ENCODE peak calls at places on chromosomes 7 and 10, in five cellular contexts. P is A549, J is upper lobe of left lung, R is psoas muscle, W is DND-41. N is an unnamed sample. For H3K4me1, the result is how much of the 10 kb centered on the place peaks cover.

GRCh38 chr10:109914966-109915365 is 8.3 kb downstream of the XPNPEP1 start:
- DNase-seq in J (no peak), R (no peak), W (peak), P (peak), N (peak)

GRCh38 chr10:28661035-28661434 is 16.3 kb upstream of the BAMBI start:
- DNase-seq in W (no peak), J (no peak), P (peak), R (no peak), N (no peak)

GRCh38 chr7:101717986-101718746 is 89.1 kb upstream of the MYL10 start:
- DNase-seq in P (no peak), W (no peak), R (peak), J (peak), N (no peak)

GRCh38 chr10:62738916-62739315 is 65.6 kb upstream of the ADO start:
- DNase-seq in R (no peak), J (no peak), P (no peak), W (no peak), N (no peak)

GRCh38 chr7:55520426-55521140 is 51.7 kb downstream of the VOPP1 start:
- DNase-seq in R (no peak), W (no peak), P (no peak), J (peak), N (no peak)

GRCh38 chr10:65350619-65351018 is 1575.2 kb upstream of the LRRTM3 start:
- DNase-seq in R (no peak), P (no peak), W (no peak), J (no peak), N (no peak)

GRCh38 chr7:101814996-101815825 is 2.2 kb upstream of the CUX1 start:
- DNase-seq in J (peak), P (peak), W (peak), R (peak), N (peak)

GRCh38 chr7:154345093-154345492 is 292.9 kb downstream of the DPP6 start:
- DNase-seq in P (no peak), W (no peak), J (no peak), R (no peak), N (no peak)

GRCh38 chr10:74118794-74119193 is 31.8 kb downstream of the AP3M1 start:
- DNase-seq in R (no peak), W (no peak), J (no peak), P (peak), N (no peak)

GRCh38 chr10:125742465-125742864 is 23.0 kb downstream of the EDRF1 start:
- DNase-seq in R (no peak), W (no peak), J (no peak), P (peak), N (no peak)

GRCh38 chr10:5632430-5632829 is 34.0 kb downstream of the ASB13 start:
- DNase-seq in W (no peak), J (no peak), R (peak), P (peak), N (no peak)

GRCh38 chr7:132577206-132578049 is 1.2 kb upstream of the PLXNA4 start:
- DNase-seq in P (peak), W (no peak), J (peak), R (peak), N (peak)

GRCh38 chr10:59333731-59334130 is 28.6 kb downstream of the FAM13C start:
- DNase-seq in W (no peak), P (no peak), J (no peak), R (no peak), N (no peak)

DNA sequence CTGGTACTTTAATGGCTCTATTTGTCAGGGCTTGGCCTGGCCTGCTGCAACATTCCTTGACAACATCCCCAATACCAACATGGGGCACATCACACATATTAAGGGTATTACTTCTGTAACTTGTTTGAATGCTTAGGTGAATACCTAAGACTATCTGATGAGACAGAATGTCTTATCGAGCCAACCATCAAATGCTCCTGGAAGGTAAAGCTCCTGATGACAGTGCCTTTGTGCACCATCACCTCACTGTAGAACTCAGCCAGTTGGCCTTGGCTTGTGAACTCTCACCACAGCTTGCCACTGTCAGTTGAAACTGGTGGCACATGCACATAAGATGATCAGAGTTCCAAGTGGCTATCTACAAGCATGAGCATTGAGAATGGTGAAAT is 3.7 kb upstream of the MYO1G start:
- DNase-seq in P (no peak), W (no peak), R (no peak), J (no peak), N (no peak)
- H3K4me1 ChIP-seq in P (under half), W (half or more), R (under half), J (half or more), N (half or more)

DNA sequence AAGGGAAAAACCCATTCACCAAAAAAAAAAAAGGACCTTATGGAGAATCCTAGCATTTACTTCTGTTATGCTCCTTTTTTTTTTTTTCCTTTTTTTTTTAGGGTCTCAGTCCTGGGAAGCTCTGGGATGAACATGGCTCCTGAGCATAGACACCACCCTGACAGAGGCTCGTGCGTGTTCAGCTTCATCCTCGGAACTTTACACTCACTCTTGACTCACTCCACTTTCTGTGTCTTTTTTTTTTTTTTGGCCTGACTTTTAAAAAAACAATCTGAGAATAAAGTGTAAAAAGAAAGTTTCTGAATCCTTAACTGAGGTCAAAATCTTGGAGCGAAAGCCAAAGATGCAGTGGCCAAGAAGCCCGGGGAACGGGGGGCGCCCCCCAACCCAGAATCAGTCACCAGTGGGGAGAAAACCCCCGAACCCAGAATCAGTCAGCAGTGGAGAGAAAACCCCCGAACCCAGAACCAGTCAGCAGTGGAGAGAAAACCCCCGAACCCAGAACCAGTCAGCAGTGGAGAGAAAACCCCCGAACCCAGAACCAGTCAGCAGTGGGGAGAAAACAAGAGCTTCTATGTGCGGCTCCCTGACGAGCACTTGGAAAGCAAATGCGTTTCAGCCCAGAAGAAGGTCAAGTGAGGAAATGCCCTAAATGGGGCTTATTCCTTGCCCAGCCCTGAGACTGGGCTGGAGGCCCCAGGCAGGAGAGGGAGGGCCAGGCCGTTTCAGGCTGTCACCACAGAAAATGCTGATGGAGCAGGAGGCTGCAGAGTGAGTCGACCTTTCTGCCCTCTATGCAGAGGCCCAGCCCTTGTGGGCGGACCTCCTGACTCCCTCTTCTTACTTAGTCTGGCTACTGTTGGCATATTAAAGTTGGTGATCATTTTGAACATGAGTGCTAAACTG is 19.0 kb upstream of the PFKP start:
- DNase-seq in P (no peak), J (peak), R (no peak), W (no peak), N (no peak)
- H3K4me1 ChIP-seq in P (under half), J (under half), R (under half), W (under half), N (under half)

DNA sequence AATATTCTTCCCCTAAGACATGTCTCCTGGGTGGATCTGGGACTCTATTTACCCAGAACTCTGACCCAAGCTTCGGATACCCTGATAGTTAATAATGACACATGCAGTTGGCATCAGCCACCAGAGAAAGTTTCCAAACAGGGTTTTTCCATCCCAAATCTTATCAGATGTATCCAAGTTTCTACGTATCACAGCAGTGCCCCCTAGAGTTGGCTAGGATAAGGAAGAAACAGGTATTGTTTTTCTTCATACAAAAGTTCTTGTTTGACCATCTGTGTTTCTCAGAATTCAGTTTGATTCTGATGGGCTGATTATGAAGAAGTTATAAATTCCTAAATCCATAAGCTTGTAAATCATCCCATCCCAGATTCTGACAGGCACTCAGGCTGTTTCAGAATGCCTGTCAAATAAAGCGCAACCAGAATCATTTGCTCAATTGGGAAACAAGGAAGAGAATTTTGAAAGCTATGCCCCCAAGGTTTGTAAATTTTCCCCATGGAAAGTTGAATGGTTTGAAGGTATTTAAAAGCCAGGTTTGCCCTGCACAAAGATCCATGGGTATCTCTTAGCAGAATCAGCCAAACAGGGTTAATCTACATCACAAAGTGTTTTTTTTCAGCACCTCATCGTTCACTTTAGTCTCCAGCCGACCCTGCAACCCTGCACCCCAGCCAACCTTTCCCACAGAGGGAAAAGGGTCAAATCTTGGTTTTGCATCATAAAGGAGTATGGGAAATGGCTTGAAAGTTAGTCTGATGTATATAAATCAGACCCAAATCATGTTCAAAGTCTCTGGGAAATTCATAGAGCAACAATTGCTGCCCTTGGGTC is 47.4 kb downstream of the NRAP start:
- DNase-seq in W (no peak), P (peak), J (no peak), R (no peak), N (no peak)
- H3K4me1 ChIP-seq in W (under half), P (under half), J (under half), R (under half), N (under half)

GRCh38 chr10:97549587-97550322 is 22.8 kb upstream of the ANKRD2 start:
- DNase-seq in W (no peak), J (no peak), R (peak), P (no peak), N (no peak)

GRCh38 chr10:97548828-97549455 is 23.6 kb upstream of the ANKRD2 start:
- DNase-seq in W (no peak), R (no peak), J (no peak), P (no peak), N (no peak)

GRCh38 chr10:97553575-97554100 is 18.9 kb upstream of the ANKRD2 start:
- DNase-seq in J (no peak), R (peak), P (peak), W (peak), N (no peak)

GRCh38 chr10:97550336-97551149 is 22.0 kb upstream of the ANKRD2 start:
- DNase-seq in R (no peak), J (no peak), W (no peak), P (no peak), N (no peak)

GRCh38 chr10:97551271-97551670 is 21.3 kb upstream of the ANKRD2 start:
- DNase-seq in W (no peak), P (no peak), J (no peak), R (no peak), N (no peak)
- H3K4me1 ChIP-seq in W (under half), P (under half), J (under half), R (half or more), N (under half)

GRCh38 chr10:72095195-72095594 is 6.8 kb upstream of the SPOCK2 start:
- DNase-seq in P (no peak), J (no peak), R (no peak), W (no peak), N (no peak)
- H3K4me1 ChIP-seq in P (half or more), J (under half), R (under half), W (under half), N (under half)

GRCh38 chr7:7182156-7183060 is at the start of gene C1GALT1:
- DNase-seq in P (peak), R (peak), J (peak), W (peak), N (peak)
- H3K4me1 ChIP-seq in P (under half), R (under half), J (under half), W (under half), N (under half)